ENCODE peak calls at places on chromosomes 5 and 9, in four cellular contexts. A, I, B and R are unnamed samples.

GRCh38 chr9:112011051-112011620 is 114.5 kb downstream of the UGCG start:
- DNase-seq in A (no peak), I (no peak), B (no peak), R (no peak)

GRCh38 chr9:8857330-8858249 is 1058.0 kb upstream of the DMAC1 start:
- DNase-seq in A (no peak), I (no peak), B (no peak), R (no peak)

GRCh38 chr5:96434201-96434645 is 1.2 kb upstream of the PCSK1 start:
- DNase-seq in A (no peak), I (no peak), B (peak; percentile 43), R (no peak)

GRCh38 chr9:928363-929042 is 48.0 kb upstream of the DMRT3 start:
- DNase-seq in A (no peak), I (no peak), B (peak; percentile 17), R (peak; percentile 19)

GRCh38 chr5:122766130-122766529 is 8.8 kb upstream of the SNX2 start:
- DNase-seq in A (no peak), I (no peak), B (no peak), R (no peak)

GRCh38 chr9:26129216-26129615 is 451.0 kb upstream of the TUSC1 start:
- DNase-seq in A (no peak), I (no peak), B (no peak), R (no peak)

GRCh38 chr5:111800351-111800750 is 43.4 kb upstream of the NREP start:
- DNase-seq in A (no peak), I (no peak), B (no peak), R (no peak)

GRCh38 chr9:93094294-93095204 is 1.5 kb upstream of the CARD19 start:
- DNase-seq in A (peak; percentile 71), I (no peak), B (no peak), R (no peak)

GRCh38 chr5:109656829-109657228 is 32.9 kb upstream of the MAN2A1 start:
- DNase-seq in A (peak; percentile 76), I (no peak), B (peak; percentile 36), R (no peak)

GRCh38 chr5:55276771-55277170 is 30.7 kb downstream of the DHX29 start:
- DNase-seq in A (no peak), I (no peak), B (no peak), R (no peak)

GRCh38 chr5:140346348-140347221 is at the start of gene HBEGF:
- DNase-seq in A (peak; percentile 49), I (no peak), B (peak; percentile 93), R (peak; percentile 72)

GRCh38 chr9:73165911-73166310 is 14.2 kb downstream of the ANXA1 start:
- DNase-seq in A (no peak), I (no peak), B (no peak), R (no peak)

GRCh38 chr9:37251452-37251851 is 131.1 kb downstream of the ZCCHC7 start:
- DNase-seq in A (no peak), I (no peak), B (no peak), R (no peak)

GRCh38 chr5:10331341-10331796 is 22.1 kb upstream of the MARCHF6 start:
- DNase-seq in A (no peak), I (no peak), B (no peak), R (no peak)

GRCh38 chr9:73233359-73233758 is 81.7 kb downstream of the ANXA1 start:
- DNase-seq in A (no peak), I (no peak), B (no peak), R (no peak)

DNA sequence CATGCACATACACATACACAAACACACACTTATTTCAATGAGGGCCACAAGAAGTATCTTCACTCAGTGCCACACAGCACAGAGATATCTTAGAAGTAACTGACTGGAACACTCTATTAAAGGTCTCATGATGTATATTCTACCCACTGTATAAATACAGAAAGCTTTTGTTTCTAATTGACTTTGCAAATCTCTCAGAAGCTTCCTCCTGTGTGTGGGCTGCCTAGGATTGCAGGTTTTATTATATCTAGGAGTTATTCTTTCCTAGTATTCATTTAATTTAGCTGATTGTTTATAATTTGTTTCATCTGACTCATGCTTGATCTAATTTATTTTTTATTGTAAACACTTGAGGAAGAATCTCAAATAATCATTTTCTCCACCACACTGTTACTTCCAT is 262.4 kb upstream of the ACTBL2 start:
- DNase-seq in A (no peak), I (no peak), B (no peak), R (no peak)
- TF ChIP-seq SPI1 in A (no peak), I (no peak), B (no peak), R (no peak)

GRCh38 chr5:84682531-84682930 is 297.9 kb upstream of the EDIL3 start:
- DNase-seq in A (no peak), I (no peak), B (no peak), R (no peak)
- TF ChIP-seq SPI1 in A (no peak), I (no peak), B (no peak), R (no peak)

DNA sequence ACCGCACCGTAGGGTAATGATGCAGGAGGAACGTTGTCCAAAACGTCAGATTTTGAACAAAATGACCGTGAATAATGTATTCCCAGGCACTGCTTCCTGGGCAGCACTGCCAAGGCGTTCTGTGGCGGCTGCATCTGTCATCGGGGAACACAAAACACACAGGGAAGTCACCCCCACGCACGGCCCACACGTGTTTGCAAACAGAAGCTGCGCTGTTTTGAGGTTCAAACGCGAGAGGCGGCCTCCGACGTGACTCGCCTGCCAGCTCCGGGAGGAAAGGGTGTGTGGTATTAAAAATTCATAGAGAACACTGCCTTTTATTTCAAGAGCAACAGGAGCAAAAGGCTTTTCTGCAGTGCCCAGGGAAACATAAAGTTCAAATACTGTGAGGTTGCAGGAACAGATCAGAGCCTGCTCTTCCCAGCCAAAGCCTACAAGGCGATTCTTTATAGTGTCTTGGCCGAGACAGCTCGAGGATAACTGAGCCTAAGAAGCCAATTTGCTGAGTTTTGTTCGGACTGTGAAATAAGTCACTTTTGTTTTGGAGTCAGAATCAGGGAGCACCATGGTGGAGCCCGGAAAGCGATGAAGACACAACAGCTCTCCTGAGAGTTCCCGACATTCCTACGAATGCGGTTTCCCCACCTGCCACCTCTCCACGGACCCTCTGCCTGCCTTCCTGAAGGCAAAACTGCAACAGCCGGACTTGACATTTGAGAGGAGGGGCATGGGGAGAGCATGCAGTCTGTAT is 115.3 kb upstream of the IRX2 start:
- DNase-seq in A (no peak), I (no peak), B (no peak), R (no peak)
- TF ChIP-seq SPI1 in A (no peak), I (no peak), B (no peak), R (no peak)

GRCh38 chr5:77645158-77645994 is 6.9 kb upstream of the OTP start:
- DNase-seq in A (no peak), I (no peak), B (peak; percentile 90), R (peak; percentile 82)
- TF ChIP-seq SPI1 in A (no peak), I (no peak), B (no peak), R (no peak)

GRCh38 chr5:7261900-7262299 is 134.0 kb upstream of the ADCY2 start:
- DNase-seq in A (no peak), I (no peak), B (no peak), R (no peak)

DNA sequence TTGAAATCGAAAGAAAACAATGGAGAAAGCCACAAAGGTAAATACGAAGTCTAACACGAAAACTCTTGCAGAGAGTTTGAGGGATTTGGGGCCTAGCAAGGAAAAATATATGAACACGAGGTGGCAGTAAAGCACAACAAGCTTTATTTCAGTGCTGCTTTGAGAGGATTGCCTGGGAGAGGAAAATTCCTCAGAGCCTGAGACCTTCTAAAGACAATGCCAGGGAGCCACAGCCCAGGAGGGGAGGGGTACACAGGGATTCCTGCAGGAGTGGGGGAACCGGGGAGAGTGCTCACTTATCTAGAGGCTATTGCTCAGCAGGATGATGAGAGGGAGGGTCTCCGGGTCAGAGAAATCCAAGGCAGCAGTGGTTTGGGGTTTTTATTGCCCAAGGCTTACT is 134.9 kb upstream of the ADCY2 start:
- DNase-seq in A (no peak), I (no peak), B (peak; percentile 23), R (no peak)
- TF ChIP-seq SPI1 in A (no peak), I (no peak), B (no peak), R (no peak)

GRCh38 chr9:130665029-130665430 is 636 bp downstream of the PRDM12 start:
- DNase-seq in A (no peak), I (no peak), B (no peak), R (no peak)

GRCh38 chr9:130662927-130663257 is 1.5 kb upstream of the PRDM12 start:
- DNase-seq in A (no peak), I (no peak), B (no peak), R (no peak)

GRCh38 chr9:130662099-130662926 is 2.1 kb upstream of the PRDM12 start:
- DNase-seq in A (no peak), I (no peak), B (no peak), R (no peak)

GRCh38 chr9:130664191-130665028 is at the start of gene PRDM12:
- DNase-seq in A (no peak), I (no peak), B (no peak), R (no peak)

DNA sequence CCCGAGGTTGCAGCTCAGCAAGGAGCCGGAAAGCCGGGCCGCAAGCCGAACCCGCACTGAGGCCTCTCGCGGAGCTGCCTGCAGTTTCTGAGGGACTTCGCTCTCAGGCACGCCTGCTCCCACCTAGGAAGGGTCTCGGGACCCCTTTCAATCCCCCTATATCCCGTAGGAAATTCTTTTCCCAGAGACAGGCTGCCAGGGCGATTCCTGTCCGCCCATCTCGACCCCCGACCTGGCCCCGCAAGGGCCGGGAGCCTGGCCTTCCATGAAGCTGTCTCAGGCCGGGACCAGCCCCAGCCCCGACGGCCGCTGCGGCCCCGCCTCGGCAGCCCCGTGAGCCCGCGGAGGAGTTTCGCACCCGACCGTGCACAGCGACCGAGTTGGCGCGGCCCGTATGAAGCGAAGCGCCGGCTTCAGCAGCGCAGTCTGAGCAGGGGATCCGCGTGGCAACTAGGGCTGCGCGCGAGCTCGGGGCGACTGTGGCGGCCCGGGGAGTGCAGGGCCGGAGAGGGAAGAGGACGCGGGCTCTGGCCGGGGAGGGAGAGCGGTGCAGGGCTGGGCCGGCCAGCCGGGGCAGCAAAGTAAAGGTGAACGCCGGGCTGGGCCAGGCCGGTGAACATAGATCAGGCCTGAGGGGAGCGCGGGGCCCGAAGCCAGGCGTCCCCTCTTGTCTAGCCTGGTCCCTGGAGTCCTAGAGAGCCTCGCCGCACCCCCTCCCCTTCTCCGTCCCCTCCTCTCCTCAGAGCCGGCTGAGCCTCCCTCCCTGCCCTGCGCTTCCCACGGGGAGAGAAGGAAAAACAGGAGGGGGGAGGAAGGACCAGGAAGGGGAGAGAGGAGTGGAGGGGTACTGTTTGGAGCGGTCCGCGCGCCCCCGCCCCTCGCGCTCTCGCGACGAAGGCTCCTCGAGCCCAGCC is 879 bp upstream of the PRDM12 start:
- DNase-seq in A (no peak), I (no peak), B (no peak), R (no peak)
- TF ChIP-seq SPI1 in A (no peak), I (no peak), B (no peak), R (no peak)